ENCODE peak calls at places on chromosomes 6 and 20, in six cellular contexts. C, T, J, I, F and Q are unnamed samples.
A peak's percentile ranks its signal among the peaks of the same experiment; 100 is the strongest.

GRCh38 chr6:137365648-137366047 is 128.5 kb downstream of the OLIG3 start:
- DNase-seq in I (no peak), C (no peak), F (no peak), J (no peak), T (no peak), Q (no peak)

GRCh38 chr20:58800134-58800650 is 50.5 kb downstream of the GNAS-AS1 start:
- DNase-seq in C (no peak), T (no peak), I (no peak), J (no peak), F (no peak), Q (peak; percentile 78)

GRCh38 chr6:166379800-166380199 is 2.9 kb downstream of the MPC1 start:
- DNase-seq in F (no peak), C (no peak), J (no peak), T (no peak), I (no peak), Q (no peak)

GRCh38 chr6:91476000-91476399 is 889.1 kb upstream of the MAP3K7 start:
- DNase-seq in C (peak; percentile 87), F (peak; percentile 23), J (no peak), I (no peak), T (peak; percentile 39), Q (no peak)

GRCh38 chr20:40506567-40506966 is 182.5 kb downstream of the MAFB start:
- DNase-seq in I (peak; percentile 82), T (peak; percentile 74), C (no peak), J (peak; percentile 53), F (no peak), Q (peak; percentile 72)

GRCh38 chr20:51542894-51543788 is 622 bp upstream of the NFATC2 start:
- DNase-seq in J (no peak), T (no peak), F (no peak), C (no peak), I (no peak), Q (no peak)

GRCh38 chr6:83815631-83816030 is 37.5 kb upstream of the RIPPLY2 start:
- DNase-seq in T (no peak), F (no peak), J (no peak), I (no peak), C (peak; percentile 71), Q (no peak)

GRCh38 chr6:47206626-47207025 is 103.1 kb downstream of the TNFRSF21 start:
- DNase-seq in I (no peak), J (no peak), T (no peak), C (no peak), F (no peak), Q (no peak)

GRCh38 chr6:16238057-16238657 is at the start of gene GMPR:
- DNase-seq in I (peak; percentile 89), F (peak; percentile 42), J (peak; percentile 60), T (no peak), C (peak; percentile 47), Q (peak; percentile 85)